ENCODE peak calls at places on chromosome 15, in seven cellular contexts. S is cardiac muscle cell; H is ovary; N is heart left ventricle; A is mesothelial cell of epicardium; M is progenitor cell of endocrine pancreas; O is CD8-positive, alpha-beta T cell. V is an unnamed sample.

GRCh38 chr15:93235321-93235720 is 146.3 kb upstream of the RGMA start:
- DNase-seq in M (no peak), A (no peak), O (no peak), S (no peak), H (no peak), N (no peak), V (no peak)

GRCh38 chr15:68491415-68492106 is 59.6 kb upstream of the ITGA11 start:
- DNase-seq in A (no peak), M (no peak), O (no peak), N (no peak), H (no peak), S (no peak), V (peak)

GRCh38 chr15:31571676-31572075 is 245.0 kb downstream of the KLF13 start:
- DNase-seq in A (no peak), H (no peak), M (no peak), N (no peak), S (peak), O (no peak), V (no peak)

GRCh38 chr15:77327168-77327567 is 92.7 kb downstream of the PEAK1 start:
- DNase-seq in S (no peak), A (no peak), M (no peak), H (no peak), N (no peak), O (no peak), V (no peak)

GRCh38 chr15:63439536-63440264 is 58.1 kb upstream of the CA12 start:
- DNase-seq in A (no peak), M (no peak), H (no peak), S (no peak), N (no peak), O (no peak), V (no peak)

GRCh38 chr15:93035092-93035915 is 53.7 kb downstream of the RGMA start:
- DNase-seq in M (no peak), H (peak), N (peak), A (no peak), S (no peak), O (no peak), V (no peak)

GRCh38 chr15:93523490-93523889 is 434.5 kb upstream of the RGMA start:
- DNase-seq in O (no peak), N (no peak), M (no peak), A (no peak), S (no peak), H (no peak), V (no peak)

GRCh38 chr15:89150762-89151305 is 62.6 kb downstream of the ABHD2 start:
- DNase-seq in M (no peak), H (no peak), S (peak), O (no peak), N (no peak), A (no peak), V (no peak)

GRCh38 chr15:48967336-48967735 is 3.6 kb upstream of the SHC4 start:
- DNase-seq in M (no peak), H (no peak), S (no peak), A (no peak), N (no peak), O (no peak), V (no peak)

GRCh38 chr15:48968066-48968465 is 4.3 kb upstream of the SHC4 start:
- DNase-seq in S (no peak), N (no peak), H (no peak), M (no peak), O (no peak), A (no peak), V (no peak)

GRCh38 chr15:48964898-48965297 is 1.2 kb upstream of the SHC4 start:
- DNase-seq in N (no peak), A (no peak), M (no peak), S (no peak), H (no peak), O (no peak), V (no peak)

GRCh38 chr15:48966595-48967301 is 3.0 kb upstream of the SHC4 start:
- DNase-seq in S (no peak), N (no peak), A (no peak), O (peak), M (no peak), H (no peak), V (no peak)

GRCh38 chr15:48965972-48966371 is 2.3 kb upstream of the SHC4 start:
- DNase-seq in H (no peak), S (no peak), N (no peak), O (no peak), M (no peak), A (no peak), V (no peak)
- TF ChIP-seq CTCF in H (no peak), S (peak), N (no peak), O (no peak), M (no peak), A (no peak), V (no peak)

GRCh38 chr15:48406911-48407310 is 75.7 kb downstream of the DUT start:
- DNase-seq in O (no peak), A (no peak), H (no peak), N (no peak), M (no peak), S (no peak), V (no peak)
- TF ChIP-seq CTCF in O (no peak), A (no peak), H (no peak), N (no peak), M (peak), S (peak), V (peak)

DNA sequence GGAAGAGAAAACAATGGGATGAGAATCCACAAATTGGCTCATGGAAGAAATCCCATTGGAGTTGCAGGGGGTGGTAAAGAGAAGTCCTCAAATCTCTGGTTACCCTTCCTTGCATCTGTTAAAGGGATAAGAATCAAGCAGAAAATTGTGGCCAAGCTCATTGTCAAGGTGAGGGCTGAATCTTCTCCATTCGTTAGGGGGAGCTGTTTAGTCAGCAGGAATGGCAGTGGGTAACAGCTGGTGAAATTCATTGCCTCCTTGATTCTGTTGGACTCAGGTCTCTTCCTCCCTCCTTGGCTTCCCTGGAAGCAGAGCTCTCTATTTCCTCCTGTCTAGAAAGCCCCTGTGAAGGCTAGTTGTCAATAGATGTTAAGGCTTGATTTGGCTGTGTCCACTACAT is 343.1 kb upstream of the SEMA6D start:
- DNase-seq in O (no peak), A (no peak), M (no peak), N (no peak), H (no peak), S (peak), V (no peak)
- TF ChIP-seq CTCF in O (no peak), A (no peak), M (peak), N (peak), H (no peak), S (peak), V (no peak)

GRCh38 chr15:42493694-42494093 is 1.7 kb upstream of the SNAP23 start:
- DNase-seq in N (no peak), M (no peak), O (no peak), S (no peak), H (no peak), A (no peak), V (no peak)

GRCh38 chr15:42491540-42492225 is 742 bp upstream of the ZNF106 start:
- DNase-seq in O (no peak), N (no peak), S (no peak), A (no peak), M (no peak), H (no peak), V (no peak)

GRCh38 chr15:42490246-42490742 is 647 bp downstream of the ZNF106 start:
- DNase-seq in S (no peak), H (no peak), N (no peak), A (no peak), O (no peak), M (no peak), V (no peak)

GRCh38 chr15:42494998-42495360 is 455 bp upstream of the SNAP23 start:
- DNase-seq in O (peak), S (no peak), N (peak), H (peak), A (no peak), M (no peak), V (no peak)

GRCh38 chr15:42490743-42491539 is at the start of gene ZNF106:
- DNase-seq in A (peak), M (peak), O (peak), S (peak), H (peak), N (peak), V (peak)
- TF ChIP-seq CTCF in A (no peak), M (peak), O (no peak), S (no peak), H (no peak), N (no peak), V (no peak)

DNA sequence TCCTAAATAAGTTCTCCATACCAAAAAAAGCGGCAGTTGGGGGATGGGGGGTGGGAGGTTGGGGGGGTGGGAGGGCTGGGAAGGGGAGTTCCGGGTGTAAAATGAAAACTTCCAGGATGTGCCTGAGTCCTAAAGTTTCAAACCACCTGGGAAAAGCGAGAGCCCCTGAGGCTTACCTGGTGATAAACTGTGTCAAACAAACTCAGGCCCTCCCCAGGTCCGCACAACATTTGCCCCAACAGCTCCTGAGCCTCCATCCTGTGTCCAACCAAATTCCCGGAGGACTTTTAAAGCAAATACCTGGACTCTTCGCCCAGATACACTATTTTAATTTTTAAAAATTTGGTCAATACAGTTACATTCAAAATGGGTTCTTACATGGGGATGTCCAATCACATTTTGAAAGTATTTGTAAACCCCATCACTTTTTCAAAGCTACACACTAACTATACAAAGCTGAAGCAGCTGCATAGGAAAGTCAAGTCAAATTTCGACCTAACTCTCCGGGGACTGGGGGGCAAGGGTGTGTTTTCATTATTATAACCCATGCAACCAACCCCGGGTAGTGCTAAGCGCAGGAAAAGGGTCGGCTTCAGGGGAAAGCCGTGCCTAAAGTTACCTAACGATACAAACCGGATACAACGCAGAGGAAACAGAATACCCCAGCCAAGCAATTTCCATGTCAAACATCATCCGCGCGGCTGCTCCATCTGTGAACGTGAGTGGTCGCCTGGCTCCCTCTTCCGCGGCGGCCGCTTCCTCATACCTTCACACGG is 680 bp upstream of the FOXB1 start:
- DNase-seq in H (no peak), N (no peak), M (no peak), A (peak), S (no peak), O (no peak), V (no peak)
- TF ChIP-seq CTCF in H (no peak), N (no peak), M (no peak), A (no peak), S (no peak), O (no peak), V (no peak)

DNA sequence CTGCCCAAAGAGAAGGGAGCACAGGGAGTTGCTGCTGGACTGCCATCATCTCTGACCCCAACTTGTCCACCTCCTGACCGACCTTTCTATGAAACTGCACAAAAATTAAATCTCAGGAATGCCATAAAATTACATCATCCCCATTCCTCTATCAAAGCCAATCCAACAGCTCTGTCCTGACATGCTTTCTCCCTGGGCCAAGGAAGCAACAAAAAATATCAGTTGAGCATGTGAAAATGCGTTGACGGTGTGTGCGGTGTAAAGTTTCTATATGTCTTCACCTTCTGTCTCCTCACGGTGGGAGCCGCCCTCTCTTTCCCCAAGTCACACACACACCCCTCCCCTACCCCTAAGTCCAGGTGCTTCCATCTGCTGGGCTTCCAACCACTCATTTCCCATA is 3.6 kb upstream of the ZNF774 start:
- DNase-seq in A (no peak), N (no peak), H (no peak), O (no peak), M (no peak), S (no peak), V (no peak)
- TF ChIP-seq CTCF in A (no peak), N (no peak), H (no peak), O (no peak), M (no peak), S (no peak), V (no peak)

DNA sequence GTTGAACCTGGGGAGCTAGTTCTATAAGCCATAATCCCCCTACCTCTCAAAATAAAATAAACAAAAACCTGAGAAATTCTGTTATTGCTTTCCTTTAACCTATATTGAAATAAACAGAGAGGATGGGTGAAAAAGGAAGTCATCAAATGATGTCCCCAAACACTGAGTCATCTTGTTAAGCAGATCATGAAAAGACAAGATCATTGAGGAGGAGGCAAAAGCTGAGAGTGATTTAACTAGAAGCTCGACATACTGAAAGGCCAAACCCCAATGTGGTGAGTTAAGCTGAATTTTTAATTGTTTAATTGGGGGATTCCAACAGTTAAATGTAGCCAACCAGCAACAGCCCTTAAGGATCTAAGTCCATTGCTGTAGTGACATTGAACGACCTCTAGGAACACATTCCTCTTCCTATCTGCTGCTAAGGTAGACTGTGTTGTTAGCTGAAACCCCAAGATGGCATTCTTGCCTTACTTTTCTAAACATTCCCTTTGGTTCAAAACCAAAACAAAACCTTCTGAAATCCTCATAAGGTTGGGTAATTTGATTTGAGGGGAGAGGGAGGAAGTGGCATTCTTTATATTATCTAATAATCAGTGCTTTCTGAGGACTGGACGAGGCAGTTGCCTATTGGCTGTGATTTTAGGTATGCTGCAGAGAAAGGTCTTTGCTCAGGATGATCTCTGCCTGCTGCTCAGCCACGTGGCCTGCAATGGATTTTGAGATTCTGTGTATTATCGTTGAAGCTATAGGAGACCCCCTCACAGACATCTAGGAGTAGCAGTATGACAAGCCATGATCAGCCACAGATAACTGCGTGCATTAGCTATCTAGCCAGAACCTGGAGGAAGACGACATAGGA is 62.7 kb upstream of the BNIP2 start:
- DNase-seq in M (no peak), H (no peak), A (no peak), O (no peak), S (peak), N (no peak), V (no peak)
- TF ChIP-seq CTCF in M (peak), H (no peak), A (no peak), O (peak), S (peak), N (no peak), V (peak)

GRCh38 chr15:84862214-84862975 is 22.1 kb upstream of the SLC28A1 start:
- DNase-seq in M (no peak), H (no peak), A (no peak), S (no peak), O (no peak), N (no peak), V (no peak)
- TF ChIP-seq CTCF in M (no peak), H (no peak), A (no peak), S (no peak), O (no peak), N (no peak), V (no peak)

DNA sequence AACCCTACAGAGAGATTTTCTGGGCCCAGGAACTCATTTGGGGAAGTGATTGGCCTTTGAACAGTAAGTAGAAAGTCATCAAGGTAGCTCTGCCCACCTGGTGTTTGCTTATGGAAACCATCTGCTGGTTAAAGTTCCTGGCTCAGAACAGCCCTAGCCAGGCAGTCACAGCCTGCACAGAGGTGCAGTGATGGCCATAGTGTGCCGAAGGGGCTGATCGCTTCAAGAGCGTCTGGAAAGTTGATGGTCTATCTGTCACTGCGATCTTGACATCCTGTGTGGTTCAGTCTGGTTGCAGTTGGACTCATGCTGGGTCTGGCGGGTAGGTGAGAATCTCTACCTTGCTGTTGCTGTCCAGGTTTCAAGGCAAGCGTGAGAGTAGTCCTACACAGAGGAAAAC is 151.6 kb downstream of the SLCO3A1 start:
- DNase-seq in H (no peak), N (no peak), A (no peak), S (no peak), O (no peak), M (no peak), V (no peak)
- TF ChIP-seq CTCF in H (no peak), N (no peak), A (no peak), S (no peak), O (no peak), M (no peak), V (no peak)

GRCh38 chr15:55907797-55908196 is 85.6 kb downstream of the NEDD4 start:
- DNase-seq in O (no peak), S (no peak), N (no peak), A (no peak), H (no peak), M (no peak), V (no peak)
- TF ChIP-seq CTCF in O (no peak), S (no peak), N (no peak), A (no peak), H (no peak), M (no peak), V (no peak)